ENCODE peak calls at places on chromosomes 11 and 22, in five cellular contexts. C, W, L, H and X are unnamed samples.

GRCh38 chr11:3044004-3044403 is 13.2 kb downstream of the CARS1 start:
- DNase-seq in H (no peak), W (no peak), C (no peak), L (no peak), X (no peak)

GRCh38 chr11:86798988-86799387 is 1.4 kb upstream of the PRSS23 start:
- DNase-seq in W (no peak), C (no peak), H (no peak), L (no peak), X (no peak)

GRCh38 chr11:131136476-131136875 is 220.2 kb upstream of the SNX19 start:
- DNase-seq in C (no peak), H (no peak), L (no peak), W (no peak), X (no peak)

GRCh38 chr11:83574516-83574915 is 288.3 kb upstream of the CCDC90B start:
- DNase-seq in H (no peak), C (no peak), L (no peak), W (no peak), X (no peak)

GRCh38 chr22:19124377-19124776 is 2.2 kb upstream of the DGCR2 start:
- DNase-seq in W (no peak), L (no peak), C (no peak), H (no peak), X (no peak)

GRCh38 chr11:86737752-86738151 is 62.6 kb upstream of the PRSS23 start:
- DNase-seq in W (no peak), C (no peak), L (no peak), H (no peak), X (no peak)

GRCh38 chr22:45718391-45718790 is 46.8 kb downstream of the ATXN10 start:
- DNase-seq in W (no peak), C (no peak), H (no peak), L (no peak), X (no peak)

GRCh38 chr22:21626073-21626734 is 3.6 kb downstream of the YDJC start:
- DNase-seq in W (no peak), H (no peak), C (no peak), L (no peak), X (no peak)

GRCh38 chr22:46976598-46976997 is 214.1 kb downstream of the TBC1D22A start:
- DNase-seq in L (no peak), C (no peak), W (no peak), H (no peak), X (no peak)

GRCh38 chr11:112871909-112872511 is 89.2 kb upstream of the NCAM1 start:
- DNase-seq in L (no peak), H (no peak), C (no peak), W (no peak), X (no peak)

GRCh38 chr11:71463331-71464211 is 10.6 kb downstream of the NADSYN1 start:
- DNase-seq in H (no peak), W (peak; percentile 38), L (no peak), C (no peak), X (no peak)

GRCh38 chr11:10309163-10310093 is 4.6 kb downstream of the ADM start:
- DNase-seq in L (no peak), C (no peak), H (no peak), W (peak; percentile 70), X (peak; percentile 35)

GRCh38 chr22:46351767-46352166 is 16.3 kb downstream of the TRMU start:
- DNase-seq in H (no peak), W (no peak), C (no peak), L (no peak), X (no peak)

GRCh38 chr11:72373163-72373562 is 61.2 kb downstream of the CLPB start:
- DNase-seq in H (no peak), C (no peak), L (no peak), W (no peak), X (no peak)

GRCh38 chr11:129458756-129459535 is 83.3 kb downstream of the BARX2 start:
- DNase-seq in W (no peak), C (no peak), H (no peak), L (no peak), X (no peak)

GRCh38 chr11:128790200-128790599 is 76.9 kb downstream of the KCNJ1 start:
- DNase-seq in L (no peak), H (peak; percentile 75), C (no peak), W (no peak), X (peak; percentile 79)

GRCh38 chr11:132904091-132904490 is 628.2 kb downstream of the OPCML start:
- DNase-seq in W (no peak), H (no peak), L (no peak), C (no peak), X (no peak)

GRCh38 chr22:20517422-20517821 is 10.0 kb downstream of the MED15 start:
- DNase-seq in H (no peak), W (no peak), C (no peak), L (no peak), X (no peak)